ENCODE peak calls at places on chromosomes 12 and 14, in eight cellular contexts. W is RPMI8226, E is IMR-90, H is GM20000, R is A172, P is posterior cingulate gyrus, J is NCI-H1105, X is ELR. S is an unnamed sample.

GRCh38 chr14:59769586-59769985 is 101.0 kb downstream of the RTN1 start:
- DNase-seq in W (no peak), E (no peak), H (no peak), R (no peak), P (no peak), J (no peak), X (no peak), S (no peak)

GRCh38 chr12:118034429-118035193 is 18.1 kb downstream of the RFC5 start:
- DNase-seq in W (peak), E (peak), H (no peak), R (peak), P (no peak), J (peak), X (peak), S (no peak)

GRCh38 chr12:106187155-106187789 is 48.5 kb upstream of the NUAK1 start:
- DNase-seq in W (no peak), E (no peak), H (no peak), R (no peak), P (no peak), J (no peak), X (no peak), S (no peak)

GRCh38 chr12:76641073-76641472 is 81.5 kb upstream of the OSBPL8 start:
- DNase-seq in W (no peak), E (no peak), H (no peak), R (no peak), P (no peak), J (no peak), X (no peak), S (no peak)

GRCh38 chr12:45468751-45469615 is 253.1 kb downstream of the ANO6 start:
- DNase-seq in W (no peak), E (no peak), H (no peak), R (no peak), P (no peak), J (no peak), X (no peak), S (no peak)

GRCh38 chr14:68147331-68147730 is 327.8 kb downstream of the RAD51B start:
- DNase-seq in W (no peak), E (no peak), H (no peak), R (no peak), P (no peak), J (no peak), X (peak), S (no peak)

GRCh38 chr12:93441111-93441616 is 583 bp downstream of the UBE2N start:
- DNase-seq in W (peak), E (peak), H (peak), R (no peak), P (peak), J (no peak), X (peak), S (peak)

GRCh38 chr12:1517007-1517406 is 77.4 kb downstream of the FBXL14 start:
- DNase-seq in W (no peak), E (peak), H (no peak), R (no peak), P (no peak), J (no peak), X (peak), S (no peak)

GRCh38 chr14:75452900-75453816 is 25.3 kb downstream of the JDP2 start:
- DNase-seq in W (no peak), E (peak), H (no peak), R (peak), P (no peak), J (no peak), X (peak), S (no peak)

GRCh38 chr12:92696240-92696639 is 6.5 kb upstream of the PLEKHG7 start:
- DNase-seq in W (no peak), E (peak), H (no peak), R (no peak), P (no peak), J (no peak), X (peak), S (no peak)

GRCh38 chr14:75970989-75971388 is 10.8 kb downstream of the TGFB3 start:
- DNase-seq in W (no peak), E (no peak), H (no peak), R (no peak), P (no peak), J (no peak), X (no peak), S (no peak)

GRCh38 chr12:52752516-52752915 is 24.6 kb downstream of the KRT76 start:
- DNase-seq in W (no peak), E (no peak), H (no peak), R (no peak), P (no peak), J (no peak), X (no peak), S (no peak)

GRCh38 chr12:27277846-27278260 is 33.8 kb downstream of the STK38L start:
- DNase-seq in W (no peak), E (peak), H (peak), R (peak), P (no peak), J (no peak), X (peak), S (no peak)

GRCh38 chr12:2666411-2666810 is 128.4 kb upstream of the FKBP4 start:
- DNase-seq in W (no peak), E (peak), H (no peak), R (no peak), P (no peak), J (no peak), X (peak), S (no peak)

GRCh38 chr12:26422839-26423398 is 227.5 kb downstream of the SSPN start:
- DNase-seq in W (peak), E (no peak), H (no peak), R (no peak), P (no peak), J (no peak), X (no peak), S (no peak)

GRCh38 chr14:88424573-88424972 is 39.1 kb downstream of the SPATA7 start:
- DNase-seq in W (no peak), E (peak), H (no peak), R (no peak), P (no peak), J (no peak), X (peak), S (no peak)

S was measured in T-helper 17 cell.